ENCODE peak calls at places on chromosomes 2 and 18, in nine cellular contexts. One of them, this sample, is unnamed.

GRCh38 chr18:77124452-77124922 is 8.1 kb downstream of the MBP start:
- DNase-seq in cardiac muscle cell: no peak
- DNase-seq in right lobe of liver: no peak
- DNase-seq in left ventricle myocardium inferior: no peak
- DNase-seq in colonic mucosa: no peak
- DNase-seq in suprapubic skin: no peak
- DNase-seq in OCI-LY7: peak
- DNase-seq in psoas muscle: no peak
- DNase-seq in CD8-positive, alpha-beta T cell: no peak
- DNase-seq in this sample: no peak

GRCh38 chr2:127577503-127577902 is 42.0 kb downstream of the MYO7B start:
- DNase-seq in left ventricle myocardium inferior: no peak
- DNase-seq in colonic mucosa: no peak
- DNase-seq in OCI-LY7: no peak
- DNase-seq in psoas muscle: no peak
- DNase-seq in right lobe of liver: no peak
- DNase-seq in suprapubic skin: no peak
- DNase-seq in CD8-positive, alpha-beta T cell: no peak
- DNase-seq in cardiac muscle cell: no peak
- DNase-seq in this sample: no peak

GRCh38 chr2:95159690-95160449 is at the start of gene ZNF514:
- DNase-seq in suprapubic skin: peak
- DNase-seq in right lobe of liver: peak
- DNase-seq in colonic mucosa: peak
- DNase-seq in left ventricle myocardium inferior: peak
- DNase-seq in CD8-positive, alpha-beta T cell: peak
- DNase-seq in psoas muscle: peak
- DNase-seq in OCI-LY7: peak
- DNase-seq in cardiac muscle cell: peak
- DNase-seq in this sample: peak

GRCh38 chr2:116952254-116952653 is 862.2 kb upstream of the DDX18 start:
- DNase-seq in cardiac muscle cell: peak
- DNase-seq in CD8-positive, alpha-beta T cell: no peak
- DNase-seq in colonic mucosa: peak
- DNase-seq in psoas muscle: no peak
- DNase-seq in left ventricle myocardium inferior: no peak
- DNase-seq in OCI-LY7: no peak
- DNase-seq in right lobe of liver: no peak
- DNase-seq in suprapubic skin: no peak
- DNase-seq in this sample: no peak

GRCh38 chr2:104547251-104547650 is 306.7 kb upstream of the POU3F3 start:
- DNase-seq in right lobe of liver: no peak
- DNase-seq in cardiac muscle cell: no peak
- DNase-seq in CD8-positive, alpha-beta T cell: no peak
- DNase-seq in suprapubic skin: no peak
- DNase-seq in psoas muscle: no peak
- DNase-seq in OCI-LY7: no peak
- DNase-seq in left ventricle myocardium inferior: no peak
- DNase-seq in colonic mucosa: no peak
- DNase-seq in this sample: no peak

GRCh38 chr2:47021301-47022009 is 105.8 kb upstream of the MCFD2 start:
- DNase-seq in right lobe of liver: no peak
- DNase-seq in colonic mucosa: no peak
- DNase-seq in left ventricle myocardium inferior: no peak
- DNase-seq in psoas muscle: no peak
- DNase-seq in CD8-positive, alpha-beta T cell: no peak
- DNase-seq in suprapubic skin: no peak
- DNase-seq in cardiac muscle cell: no peak
- DNase-seq in OCI-LY7: no peak
- DNase-seq in this sample: no peak

GRCh38 chr18:78804206-78805030 is 175.2 kb upstream of the SALL3 start:
- DNase-seq in OCI-LY7: no peak
- DNase-seq in psoas muscle: no peak
- DNase-seq in right lobe of liver: no peak
- DNase-seq in left ventricle myocardium inferior: no peak
- DNase-seq in suprapubic skin: no peak
- DNase-seq in cardiac muscle cell: no peak
- DNase-seq in colonic mucosa: no peak
- DNase-seq in CD8-positive, alpha-beta T cell: no peak
- DNase-seq in this sample: no peak

GRCh38 chr2:70553584-70554337 is at the start of gene TGFA:
- DNase-seq in suprapubic skin: peak
- DNase-seq in cardiac muscle cell: peak
- DNase-seq in right lobe of liver: peak
- DNase-seq in OCI-LY7: no peak
- DNase-seq in colonic mucosa: peak
- DNase-seq in left ventricle myocardium inferior: peak
- DNase-seq in CD8-positive, alpha-beta T cell: peak
- DNase-seq in psoas muscle: peak
- DNase-seq in this sample: peak

GRCh38 chr2:26068602-26069298 is 34.9 kb downstream of the RAB10 start:
- DNase-seq in left ventricle myocardium inferior: no peak
- DNase-seq in suprapubic skin: no peak
- DNase-seq in psoas muscle: no peak
- DNase-seq in OCI-LY7: peak
- DNase-seq in cardiac muscle cell: no peak
- DNase-seq in CD8-positive, alpha-beta T cell: no peak
- DNase-seq in right lobe of liver: no peak
- DNase-seq in colonic mucosa: no peak
- DNase-seq in this sample: no peak

GRCh38 chr2:43273477-43273876 is 47.1 kb upstream of the ZFP36L2 start:
- DNase-seq in OCI-LY7: no peak
- DNase-seq in colonic mucosa: no peak
- DNase-seq in right lobe of liver: no peak
- DNase-seq in psoas muscle: no peak
- DNase-seq in suprapubic skin: no peak
- DNase-seq in CD8-positive, alpha-beta T cell: no peak
- DNase-seq in cardiac muscle cell: peak
- DNase-seq in left ventricle myocardium inferior: no peak
- DNase-seq in this sample: no peak

GRCh38 chr2:67709835-67710234 is 312.7 kb downstream of the ETAA1 start:
- DNase-seq in OCI-LY7: no peak
- DNase-seq in cardiac muscle cell: no peak
- DNase-seq in psoas muscle: no peak
- DNase-seq in suprapubic skin: no peak
- DNase-seq in right lobe of liver: no peak
- DNase-seq in left ventricle myocardium inferior: no peak
- DNase-seq in CD8-positive, alpha-beta T cell: no peak
- DNase-seq in colonic mucosa: no peak
- DNase-seq in this sample: no peak

GRCh38 chr2:199875400-199875799 is 24.4 kb upstream of the FTCDNL1 start:
- DNase-seq in suprapubic skin: no peak
- DNase-seq in colonic mucosa: no peak
- DNase-seq in right lobe of liver: no peak
- DNase-seq in psoas muscle: no peak
- DNase-seq in cardiac muscle cell: no peak
- DNase-seq in left ventricle myocardium inferior: no peak
- DNase-seq in OCI-LY7: no peak
- DNase-seq in CD8-positive, alpha-beta T cell: no peak
- DNase-seq in this sample: no peak
- H3K27ac ChIP-seq in suprapubic skin: no peak
- H3K27ac ChIP-seq in colonic mucosa: no peak
- H3K27ac ChIP-seq in right lobe of liver: no peak
- H3K27ac ChIP-seq in psoas muscle: no peak
- H3K27ac ChIP-seq in cardiac muscle cell: no peak
- H3K27ac ChIP-seq in left ventricle myocardium inferior: no peak
- H3K27ac ChIP-seq in OCI-LY7: no peak
- H3K27ac ChIP-seq in CD8-positive, alpha-beta T cell: no peak
- H3K27ac ChIP-seq in this sample: no peak

GRCh38 chr18:66752733-66753132 is 148.8 kb upstream of the CDH19 start:
- DNase-seq in CD8-positive, alpha-beta T cell: no peak
- DNase-seq in suprapubic skin: no peak
- DNase-seq in colonic mucosa: no peak
- DNase-seq in psoas muscle: no peak
- DNase-seq in left ventricle myocardium inferior: no peak
- DNase-seq in right lobe of liver: no peak
- DNase-seq in cardiac muscle cell: no peak
- DNase-seq in OCI-LY7: no peak
- DNase-seq in this sample: no peak
- H3K4me3 ChIP-seq in CD8-positive, alpha-beta T cell: no peak
- H3K4me3 ChIP-seq in suprapubic skin: no peak
- H3K4me3 ChIP-seq in colonic mucosa: no peak
- H3K4me3 ChIP-seq in psoas muscle: no peak
- H3K4me3 ChIP-seq in left ventricle myocardium inferior: no peak
- H3K4me3 ChIP-seq in right lobe of liver: no peak
- H3K4me3 ChIP-seq in cardiac muscle cell: no peak
- H3K4me3 ChIP-seq in OCI-LY7: no peak
- H3K4me3 ChIP-seq in this sample: no peak

DNA sequence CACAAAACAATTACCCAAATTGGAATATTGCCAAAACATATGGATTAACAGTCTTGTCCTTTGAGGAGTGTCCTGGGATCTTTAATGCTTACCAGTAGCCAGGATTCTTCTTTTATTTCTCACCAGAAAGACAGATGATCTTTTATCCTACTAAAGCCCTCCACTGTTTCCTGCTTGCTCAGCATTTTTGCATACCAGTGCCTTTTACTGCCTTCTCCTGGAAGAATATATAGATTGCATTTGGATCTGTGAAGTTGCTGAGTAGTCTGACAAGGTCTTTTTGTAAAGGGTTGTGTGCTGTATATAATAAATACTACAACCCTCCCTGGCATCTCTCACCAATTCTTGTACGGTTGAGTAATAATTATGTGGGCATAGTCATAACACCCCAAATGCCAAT is 652.2 kb downstream of the LRRTM4 start:
- DNase-seq in suprapubic skin: no peak
- DNase-seq in cardiac muscle cell: no peak
- DNase-seq in OCI-LY7: no peak
- DNase-seq in left ventricle myocardium inferior: no peak
- DNase-seq in CD8-positive, alpha-beta T cell: no peak
- DNase-seq in right lobe of liver: no peak
- DNase-seq in psoas muscle: no peak
- DNase-seq in colonic mucosa: no peak
- DNase-seq in this sample: no peak
- TF ChIP-seq CTCF in suprapubic skin: no peak
- TF ChIP-seq CTCF in cardiac muscle cell: no peak
- TF ChIP-seq CTCF in OCI-LY7: no peak
- TF ChIP-seq CTCF in left ventricle myocardium inferior: no peak
- TF ChIP-seq CTCF in CD8-positive, alpha-beta T cell: no peak
- TF ChIP-seq CTCF in right lobe of liver: no peak
- TF ChIP-seq CTCF in psoas muscle: no peak
- TF ChIP-seq CTCF in colonic mucosa: no peak
- TF ChIP-seq CTCF in this sample: no peak

GRCh38 chr2:191638079-191638801 is 39.7 kb upstream of the NABP1 start:
- DNase-seq in CD8-positive, alpha-beta T cell: no peak
- DNase-seq in psoas muscle: no peak
- DNase-seq in right lobe of liver: no peak
- DNase-seq in cardiac muscle cell: no peak
- DNase-seq in left ventricle myocardium inferior: no peak
- DNase-seq in suprapubic skin: no peak
- DNase-seq in colonic mucosa: peak
- DNase-seq in OCI-LY7: no peak
- DNase-seq in this sample: no peak

GRCh38 chr2:191637182-191638078 is 40.5 kb upstream of the NABP1 start:
- DNase-seq in left ventricle myocardium inferior: no peak
- DNase-seq in colonic mucosa: no peak
- DNase-seq in CD8-positive, alpha-beta T cell: no peak
- DNase-seq in cardiac muscle cell: no peak
- DNase-seq in psoas muscle: no peak
- DNase-seq in right lobe of liver: no peak
- DNase-seq in suprapubic skin: no peak
- DNase-seq in OCI-LY7: no peak
- DNase-seq in this sample: no peak

GRCh38 chr2:191636235-191636543 is 41.7 kb upstream of the NABP1 start:
- DNase-seq in OCI-LY7: no peak
- DNase-seq in colonic mucosa: no peak
- DNase-seq in right lobe of liver: no peak
- DNase-seq in psoas muscle: no peak
- DNase-seq in cardiac muscle cell: no peak
- DNase-seq in CD8-positive, alpha-beta T cell: no peak
- DNase-seq in suprapubic skin: no peak
- DNase-seq in left ventricle myocardium inferior: no peak
- DNase-seq in this sample: no peak

GRCh38 chr2:191636586-191636985 is 41.4 kb upstream of the NABP1 start:
- DNase-seq in left ventricle myocardium inferior: no peak
- DNase-seq in CD8-positive, alpha-beta T cell: no peak
- DNase-seq in OCI-LY7: no peak
- DNase-seq in suprapubic skin: no peak
- DNase-seq in psoas muscle: no peak
- DNase-seq in right lobe of liver: no peak
- DNase-seq in cardiac muscle cell: no peak
- DNase-seq in colonic mucosa: no peak
- DNase-seq in this sample: no peak

DNA sequence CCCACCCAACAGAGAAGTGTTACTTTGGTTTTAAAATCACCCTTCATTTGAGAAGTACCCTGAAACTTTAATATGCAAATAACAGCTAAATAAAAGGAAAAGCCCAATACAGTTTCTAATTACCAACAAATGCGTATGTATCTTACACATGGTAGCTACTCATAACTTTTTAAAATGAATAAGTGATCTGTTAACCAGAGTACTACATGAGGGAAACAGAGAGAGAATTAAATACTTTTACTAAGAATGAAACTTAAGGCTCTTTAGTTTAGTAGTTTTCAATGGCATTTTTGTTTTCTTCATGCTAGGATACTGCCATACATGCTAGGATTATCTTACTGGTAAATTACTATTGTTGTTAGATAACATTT is 39.1 kb upstream of the NABP1 start:
- DNase-seq in colonic mucosa: no peak
- DNase-seq in psoas muscle: no peak
- DNase-seq in right lobe of liver: no peak
- DNase-seq in cardiac muscle cell: no peak
- DNase-seq in CD8-positive, alpha-beta T cell: no peak
- DNase-seq in OCI-LY7: no peak
- DNase-seq in left ventricle myocardium inferior: no peak
- DNase-seq in suprapubic skin: no peak
- DNase-seq in this sample: no peak
- H3K27ac ChIP-seq in colonic mucosa: no peak
- H3K27ac ChIP-seq in psoas muscle: no peak
- H3K27ac ChIP-seq in right lobe of liver: no peak
- H3K27ac ChIP-seq in cardiac muscle cell: no peak
- H3K27ac ChIP-seq in CD8-positive, alpha-beta T cell: no peak
- H3K27ac ChIP-seq in OCI-LY7: no peak
- H3K27ac ChIP-seq in left ventricle myocardium inferior: no peak
- H3K27ac ChIP-seq in suprapubic skin: peak
- H3K27ac ChIP-seq in this sample: peak